ENCODE peak calls at places on chromosomes 3 and 15, in seven cellular contexts. K is choroid plexus epithelial cell; B is hepatic stellate cell; P is AG20443; W is MM.1S; C is NCI-H2227 treated with DMSO at 0.1 percent for 48 hours; I is stimulated activated naive CD8-positive, alpha-beta T cell treated with anti-CD3 and anti-CD28 coated beads, Interleukin-15, Interleukin-2, amounts not matched to agents 100 U/mL and 50 U/mL, for 24 hours. S is an unnamed sample.

GRCh38 chr3:186754006-186754405 is 29.4 kb upstream of the EIF4A2 start:
- DNase-seq in K (no peak), P (no peak), W (no peak), B (no peak), I (no peak), C (no peak), S (no peak)

GRCh38 chr15:80093854-80094418 is 34.5 kb downstream of the ZFAND6 start:
- DNase-seq in P (peak), W (no peak), K (no peak), I (peak), C (no peak), B (no peak), S (no peak)

GRCh38 chr3:50010959-50011358 is 71.0 kb downstream of the RBM6 start:
- DNase-seq in B (no peak), C (no peak), W (no peak), I (no peak), K (no peak), P (no peak), S (no peak)

GRCh38 chr3:97817965-97818364 is 3.8 kb upstream of the CRYBG3 start:
- DNase-seq in P (no peak), K (no peak), W (no peak), I (no peak), C (peak), B (no peak), S (no peak)

GRCh38 chr3:189842681-189843602 is 211.8 kb downstream of the TP63 start:
- DNase-seq in W (no peak), I (no peak), K (no peak), C (no peak), B (no peak), P (no peak), S (no peak)

GRCh38 chr3:149216195-149216869 is 5.3 kb downstream of the CP start:
- DNase-seq in B (no peak), C (no peak), P (no peak), K (peak), W (no peak), I (no peak), S (no peak)

GRCh38 chr3:28590216-28590615 is 241.6 kb upstream of the AZI2 start:
- DNase-seq in I (no peak), W (no peak), P (no peak), C (no peak), K (no peak), B (no peak), S (no peak)

GRCh38 chr3:14121859-14122258 is 2.8 kb downstream of the CHCHD4 start:
- DNase-seq in I (no peak), P (no peak), B (no peak), K (no peak), W (no peak), C (no peak), S (no peak)

GRCh38 chr15:40928351-40928974 is 677 bp upstream of the DLL4 start:
- DNase-seq in P (no peak), K (no peak), I (no peak), C (peak), W (peak), B (no peak), S (no peak)

GRCh38 chr3:184015381-184016019 is 2.2 kb downstream of the ABCC5 start:
- DNase-seq in W (no peak), I (no peak), B (no peak), P (no peak), K (no peak), C (no peak), S (no peak)

GRCh38 chr15:92051726-92052125 is 198.2 kb downstream of the SLCO3A1 start:
- DNase-seq in B (no peak), K (no peak), I (no peak), C (no peak), P (peak), W (no peak), S (no peak)

GRCh38 chr15:88981244-88982215 is 68.4 kb upstream of the MFGE8 start:
- DNase-seq in P (no peak), I (no peak), W (no peak), B (no peak), C (no peak), K (no peak), S (peak)

GRCh38 chr3:4985330-4986174 is 6.3 kb downstream of the BHLHE40 start:
- DNase-seq in K (peak), P (no peak), B (no peak), W (no peak), C (no peak), I (no peak), S (peak)

GRCh38 chr3:20069178-20069532 is 28.9 kb downstream of the KAT2B start:
- DNase-seq in K (no peak), W (no peak), C (no peak), I (no peak), P (no peak), B (no peak), S (no peak)

GRCh38 chr15:95799286-95800187 is 531.0 kb upstream of the NR2F2 start:
- DNase-seq in P (peak), B (peak), K (peak), I (no peak), C (no peak), W (no peak), S (peak)

GRCh38 chr15:55552926-55553325 is 35.2 kb downstream of the PYGO1 start:
- DNase-seq in I (no peak), B (peak), W (no peak), P (peak), K (peak), C (no peak), S (peak)

GRCh38 chr3:775178-775885 is 317.5 kb upstream of the CNTN6 start:
- DNase-seq in I (no peak), K (no peak), P (no peak), C (no peak), B (no peak), W (no peak), S (no peak)

GRCh38 chr15:39273805-39274411 is 307.0 kb upstream of the THBS1 start:
- DNase-seq in I (no peak), C (no peak), P (no peak), K (no peak), W (no peak), B (no peak), S (peak)

GRCh38 chr3:80855482-80855881 is 906.0 kb downstream of the GBE1 start:
- DNase-seq in C (no peak), K (no peak), W (no peak), I (no peak), P (no peak), B (no peak), S (no peak)

GRCh38 chr15:22893081-22893480 is 54.6 kb downstream of the NIPA2 start:
- DNase-seq in P (no peak), K (no peak), I (no peak), W (no peak), B (no peak), C (no peak), S (no peak)

GRCh38 chr15:58447244-58448010 is 15.6 kb downstream of the LIPC start:
- DNase-seq in I (no peak), K (peak), W (no peak), P (peak), B (peak), C (no peak), S (peak)

GRCh38 chr3:117248149-117248548 is 538.6 kb downstream of the TUSC7 start:
- DNase-seq in P (no peak), B (no peak), C (no peak), W (no peak), K (no peak), I (no peak), S (no peak)

GRCh38 chr3:141105828-141106628 is 54.9 kb downstream of the SPSB4 start:
- DNase-seq in I (peak), K (peak), W (peak), P (peak), C (peak), B (peak), S (peak)

GRCh38 chr15:58923696-58924300 is 9.7 kb downstream of the SLTM start:
- DNase-seq in W (no peak), K (no peak), P (no peak), B (no peak), I (no peak), C (no peak), S (no peak)

GRCh38 chr3:81581966-81582599 is 179.4 kb downstream of the GBE1 start:
- DNase-seq in P (peak), B (peak), W (peak), K (peak), C (no peak), I (peak), S (peak)

GRCh38 chr3:191328963-191329653 is at the start of gene CCDC50:
- DNase-seq in P (peak), I (peak), W (peak), C (peak), B (peak), K (peak), S (peak)

GRCh38 chr3:104947946-104948345 is 418.8 kb upstream of the ALCAM start:
- DNase-seq in B (no peak), K (peak), P (no peak), W (no peak), C (no peak), I (no peak), S (peak)

GRCh38 chr15:88904257-88904807 is 8.8 kb downstream of the MFGE8 start:
- DNase-seq in P (no peak), B (no peak), W (no peak), I (no peak), K (no peak), C (no peak), S (no peak)

GRCh38 chr3:58041826-58042324 is 33.7 kb downstream of the FLNB start:
- DNase-seq in C (no peak), K (peak), I (no peak), P (peak), W (peak), B (peak), S (peak)

GRCh38 chr15:74725845-74726773 is 781 bp upstream of the CYP1A1 start:
- DNase-seq in I (peak), B (peak), K (peak), P (peak), C (no peak), W (peak), S (no peak)

GRCh38 chr3:101635345-101635744 is 41.6 kb downstream of the ZBTB11 start:
- DNase-seq in W (no peak), P (no peak), C (no peak), I (no peak), K (no peak), B (no peak), S (no peak)

GRCh38 chr3:149547413-149547812 is 72.9 kb downstream of the TM4SF4 start:
- DNase-seq in C (no peak), B (no peak), W (no peak), P (peak), K (no peak), I (no peak), S (peak)

GRCh38 chr15:74216949-74217348 is 14.4 kb upstream of the STRA6 start:
- DNase-seq in B (no peak), I (no peak), P (no peak), W (no peak), K (no peak), C (no peak), S (no peak)

GRCh38 chr3:30228302-30228631 is 378.1 kb upstream of the TGFBR2 start:
- DNase-seq in K (no peak), W (no peak), B (no peak), I (no peak), P (no peak), C (no peak), S (no peak)

GRCh38 chr15:50100484-50100883 is 18.5 kb downstream of the ATP8B4 start:
- DNase-seq in W (no peak), B (no peak), C (no peak), P (no peak), I (no peak), K (no peak), S (no peak)

GRCh38 chr3:70580021-70580420 is 267.6 kb upstream of the MDFIC2 start:
- DNase-seq in K (peak), I (no peak), C (no peak), W (no peak), B (no peak), P (no peak), S (peak)

GRCh38 chr3:46360904-46361303 is 7.0 kb downstream of the CCR2 start:
- DNase-seq in C (no peak), I (no peak), W (no peak), K (no peak), P (no peak), B (no peak), S (no peak)